ENCODE peak calls at places on chromosomes 4 and X, in seven cellular contexts. One of them, this sample, is unnamed.

GRCh38 chr4:5435201-5435600 is 273.2 kb downstream of the EVC2 start:
- DNase-seq in effector memory CD4-positive, alpha-beta T cell: no peak
- DNase-seq in H9: no peak
- DNase-seq in colonic mucosa: no peak
- DNase-seq in activated CD4-positive, alpha-beta T cell treated with anti-CD3 and anti-CD28 coated beads, Interleukin-2, amount 10 ng/mL, durations not matched to agents 7 days and 5 days: no peak
- DNase-seq in T-helper 17 cell: no peak
- DNase-seq in NCI-H1105: no peak
- DNase-seq in this sample: no peak

GRCh38 chr4:182826391-182826790 is 90.8 kb downstream of the DCTD start:
- DNase-seq in effector memory CD4-positive, alpha-beta T cell: no peak
- DNase-seq in H9: no peak
- DNase-seq in colonic mucosa: no peak
- DNase-seq in activated CD4-positive, alpha-beta T cell treated with anti-CD3 and anti-CD28 coated beads, Interleukin-2, amount 10 ng/mL, durations not matched to agents 7 days and 5 days: peak
- DNase-seq in T-helper 17 cell: no peak
- DNase-seq in NCI-H1105: no peak
- DNase-seq in this sample: no peak

GRCh38 chrX:141641138-141641537 is 51.6 kb downstream of the SPANXA2 start:
- DNase-seq in effector memory CD4-positive, alpha-beta T cell: no peak
- DNase-seq in H9: no peak
- DNase-seq in colonic mucosa: no peak
- DNase-seq in activated CD4-positive, alpha-beta T cell treated with anti-CD3 and anti-CD28 coated beads, Interleukin-2, amount 10 ng/mL, durations not matched to agents 7 days and 5 days: no peak
- DNase-seq in T-helper 17 cell: no peak
- DNase-seq in NCI-H1105: no peak
- DNase-seq in this sample: no peak

GRCh38 chr4:105994841-105995240 is 99.6 kb downstream of the NPNT start:
- DNase-seq in effector memory CD4-positive, alpha-beta T cell: no peak
- DNase-seq in H9: no peak
- DNase-seq in colonic mucosa: no peak
- DNase-seq in activated CD4-positive, alpha-beta T cell treated with anti-CD3 and anti-CD28 coated beads, Interleukin-2, amount 10 ng/mL, durations not matched to agents 7 days and 5 days: no peak
- DNase-seq in T-helper 17 cell: no peak
- DNase-seq in NCI-H1105: no peak
- DNase-seq in this sample: no peak

GRCh38 chr4:911221-911751 is 20.8 kb downstream of the GAK start:
- DNase-seq in effector memory CD4-positive, alpha-beta T cell: no peak
- DNase-seq in H9: no peak
- DNase-seq in colonic mucosa: no peak
- DNase-seq in activated CD4-positive, alpha-beta T cell treated with anti-CD3 and anti-CD28 coated beads, Interleukin-2, amount 10 ng/mL, durations not matched to agents 7 days and 5 days: no peak
- DNase-seq in T-helper 17 cell: no peak
- DNase-seq in NCI-H1105: no peak
- DNase-seq in this sample: no peak

GRCh38 chr4:128528793-128529553 is 241.4 kb upstream of the PGRMC2 start:
- DNase-seq in effector memory CD4-positive, alpha-beta T cell: no peak
- DNase-seq in H9: peak
- DNase-seq in colonic mucosa: no peak
- DNase-seq in activated CD4-positive, alpha-beta T cell treated with anti-CD3 and anti-CD28 coated beads, Interleukin-2, amount 10 ng/mL, durations not matched to agents 7 days and 5 days: no peak
- DNase-seq in T-helper 17 cell: no peak
- DNase-seq in NCI-H1105: no peak
- DNase-seq in this sample: peak

GRCh38 chr4:98623126-98623802 is 35.1 kb downstream of the TSPAN5 start:
- DNase-seq in effector memory CD4-positive, alpha-beta T cell: no peak
- DNase-seq in H9: no peak
- DNase-seq in colonic mucosa: no peak
- DNase-seq in activated CD4-positive, alpha-beta T cell treated with anti-CD3 and anti-CD28 coated beads, Interleukin-2, amount 10 ng/mL, durations not matched to agents 7 days and 5 days: no peak
- DNase-seq in T-helper 17 cell: no peak
- DNase-seq in NCI-H1105: no peak
- DNase-seq in this sample: no peak

GRCh38 chrX:39613508-39613921 is 484.2 kb downstream of the BCOR start:
- DNase-seq in effector memory CD4-positive, alpha-beta T cell: no peak
- DNase-seq in H9: peak
- DNase-seq in colonic mucosa: peak
- DNase-seq in activated CD4-positive, alpha-beta T cell treated with anti-CD3 and anti-CD28 coated beads, Interleukin-2, amount 10 ng/mL, durations not matched to agents 7 days and 5 days: peak
- DNase-seq in T-helper 17 cell: no peak
- DNase-seq in NCI-H1105: peak
- DNase-seq in this sample: no peak

GRCh38 chrX:134542485-134542884 is 82.5 kb downstream of the HPRT1 start:
- DNase-seq in effector memory CD4-positive, alpha-beta T cell: no peak
- DNase-seq in H9: no peak
- DNase-seq in colonic mucosa: no peak
- DNase-seq in activated CD4-positive, alpha-beta T cell treated with anti-CD3 and anti-CD28 coated beads, Interleukin-2, amount 10 ng/mL, durations not matched to agents 7 days and 5 days: no peak
- DNase-seq in T-helper 17 cell: no peak
- DNase-seq in NCI-H1105: peak
- DNase-seq in this sample: peak

GRCh38 chrX:21711126-21711847 is 46.6 kb downstream of the SMPX start:
- DNase-seq in effector memory CD4-positive, alpha-beta T cell: no peak
- DNase-seq in H9: no peak
- DNase-seq in colonic mucosa: no peak
- DNase-seq in activated CD4-positive, alpha-beta T cell treated with anti-CD3 and anti-CD28 coated beads, Interleukin-2, amount 10 ng/mL, durations not matched to agents 7 days and 5 days: no peak
- DNase-seq in T-helper 17 cell: no peak
- DNase-seq in NCI-H1105: no peak
- DNase-seq in this sample: no peak

GRCh38 chr4:58411904-58412303 is 1301.7 kb upstream of the IGFBP7 start:
- DNase-seq in effector memory CD4-positive, alpha-beta T cell: no peak
- DNase-seq in H9: no peak
- DNase-seq in colonic mucosa: no peak
- DNase-seq in activated CD4-positive, alpha-beta T cell treated with anti-CD3 and anti-CD28 coated beads, Interleukin-2, amount 10 ng/mL, durations not matched to agents 7 days and 5 days: no peak
- DNase-seq in T-helper 17 cell: no peak
- DNase-seq in NCI-H1105: no peak
- DNase-seq in this sample: no peak

GRCh38 chrX:22116585-22117546 is 84.7 kb downstream of the PHEX start:
- DNase-seq in effector memory CD4-positive, alpha-beta T cell: no peak
- DNase-seq in H9: no peak
- DNase-seq in colonic mucosa: no peak
- DNase-seq in activated CD4-positive, alpha-beta T cell treated with anti-CD3 and anti-CD28 coated beads, Interleukin-2, amount 10 ng/mL, durations not matched to agents 7 days and 5 days: no peak
- DNase-seq in T-helper 17 cell: no peak
- DNase-seq in NCI-H1105: no peak
- DNase-seq in this sample: no peak

GRCh38 chrX:129651756-129652564 is 2.8 kb downstream of the APLN start:
- DNase-seq in effector memory CD4-positive, alpha-beta T cell: no peak
- DNase-seq in H9: peak
- DNase-seq in colonic mucosa: no peak
- DNase-seq in activated CD4-positive, alpha-beta T cell treated with anti-CD3 and anti-CD28 coated beads, Interleukin-2, amount 10 ng/mL, durations not matched to agents 7 days and 5 days: no peak
- DNase-seq in T-helper 17 cell: no peak
- DNase-seq in NCI-H1105: no peak
- DNase-seq in this sample: no peak

GRCh38 chrX:21745756-21746155 is 12.2 kb downstream of the SMPX start:
- DNase-seq in effector memory CD4-positive, alpha-beta T cell: no peak
- DNase-seq in H9: no peak
- DNase-seq in colonic mucosa: peak
- DNase-seq in activated CD4-positive, alpha-beta T cell treated with anti-CD3 and anti-CD28 coated beads, Interleukin-2, amount 10 ng/mL, durations not matched to agents 7 days and 5 days: peak
- DNase-seq in T-helper 17 cell: no peak
- DNase-seq in NCI-H1105: no peak
- DNase-seq in this sample: no peak

GRCh38 chr4:109155682-109156243 is 146.7 kb downstream of the COL25A1 start:
- DNase-seq in effector memory CD4-positive, alpha-beta T cell: no peak
- DNase-seq in H9: no peak
- DNase-seq in colonic mucosa: no peak
- DNase-seq in activated CD4-positive, alpha-beta T cell treated with anti-CD3 and anti-CD28 coated beads, Interleukin-2, amount 10 ng/mL, durations not matched to agents 7 days and 5 days: no peak
- DNase-seq in T-helper 17 cell: no peak
- DNase-seq in NCI-H1105: no peak
- DNase-seq in this sample: peak

GRCh38 chr4:111639876-111640275 is 505.4 kb upstream of the FAM241A start:
- DNase-seq in effector memory CD4-positive, alpha-beta T cell: no peak
- DNase-seq in H9: no peak
- DNase-seq in colonic mucosa: no peak
- DNase-seq in activated CD4-positive, alpha-beta T cell treated with anti-CD3 and anti-CD28 coated beads, Interleukin-2, amount 10 ng/mL, durations not matched to agents 7 days and 5 days: no peak
- DNase-seq in T-helper 17 cell: no peak
- DNase-seq in NCI-H1105: no peak
- DNase-seq in this sample: no peak

GRCh38 chr4:153265311-153266047 is 61.2 kb downstream of the TRIM2 start:
- DNase-seq in effector memory CD4-positive, alpha-beta T cell: no peak
- DNase-seq in H9: no peak
- DNase-seq in colonic mucosa: no peak
- DNase-seq in activated CD4-positive, alpha-beta T cell treated with anti-CD3 and anti-CD28 coated beads, Interleukin-2, amount 10 ng/mL, durations not matched to agents 7 days and 5 days: no peak
- DNase-seq in T-helper 17 cell: no peak
- DNase-seq in NCI-H1105: no peak
- DNase-seq in this sample: no peak

GRCh38 chr4:130722370-130722769 is 1626.4 kb downstream of the C4orf33 start:
- DNase-seq in effector memory CD4-positive, alpha-beta T cell: no peak
- DNase-seq in H9: no peak
- DNase-seq in colonic mucosa: no peak
- DNase-seq in activated CD4-positive, alpha-beta T cell treated with anti-CD3 and anti-CD28 coated beads, Interleukin-2, amount 10 ng/mL, durations not matched to agents 7 days and 5 days: no peak
- DNase-seq in T-helper 17 cell: no peak
- DNase-seq in NCI-H1105: no peak
- DNase-seq in this sample: no peak

GRCh38 chrX:1011632-1012283 is 200.7 kb downstream of the CRLF2 start:
- DNase-seq in effector memory CD4-positive, alpha-beta T cell: no peak
- DNase-seq in H9: no peak
- DNase-seq in colonic mucosa: no peak
- DNase-seq in activated CD4-positive, alpha-beta T cell treated with anti-CD3 and anti-CD28 coated beads, Interleukin-2, amount 10 ng/mL, durations not matched to agents 7 days and 5 days: peak
- DNase-seq in T-helper 17 cell: no peak
- DNase-seq in NCI-H1105: no peak
- DNase-seq in this sample: no peak

GRCh38 chrX:40871385-40872082 is 136.2 kb upstream of the MED14 start:
- DNase-seq in effector memory CD4-positive, alpha-beta T cell: no peak
- DNase-seq in H9: no peak
- DNase-seq in colonic mucosa: no peak
- DNase-seq in activated CD4-positive, alpha-beta T cell treated with anti-CD3 and anti-CD28 coated beads, Interleukin-2, amount 10 ng/mL, durations not matched to agents 7 days and 5 days: no peak
- DNase-seq in T-helper 17 cell: no peak
- DNase-seq in NCI-H1105: no peak
- DNase-seq in this sample: no peak

GRCh38 chrX:41909068-41909467 is 14.3 kb downstream of the CASK start:
- DNase-seq in effector memory CD4-positive, alpha-beta T cell: no peak
- DNase-seq in H9: no peak
- DNase-seq in colonic mucosa: no peak
- DNase-seq in activated CD4-positive, alpha-beta T cell treated with anti-CD3 and anti-CD28 coated beads, Interleukin-2, amount 10 ng/mL, durations not matched to agents 7 days and 5 days: peak
- DNase-seq in T-helper 17 cell: no peak
- DNase-seq in NCI-H1105: no peak
- DNase-seq in this sample: no peak

GRCh38 chr4:80393246-80393969 is 57.9 kb downstream of the CFAP299 start:
- DNase-seq in effector memory CD4-positive, alpha-beta T cell: no peak
- DNase-seq in H9: no peak
- DNase-seq in colonic mucosa: no peak
- DNase-seq in activated CD4-positive, alpha-beta T cell treated with anti-CD3 and anti-CD28 coated beads, Interleukin-2, amount 10 ng/mL, durations not matched to agents 7 days and 5 days: no peak
- DNase-seq in T-helper 17 cell: no peak
- DNase-seq in NCI-H1105: no peak
- DNase-seq in this sample: peak

GRCh38 chrX:47321386-47321785 is 49.0 kb upstream of the ZNF157 start:
- DNase-seq in effector memory CD4-positive, alpha-beta T cell: no peak
- DNase-seq in H9: peak
- DNase-seq in colonic mucosa: no peak
- DNase-seq in activated CD4-positive, alpha-beta T cell treated with anti-CD3 and anti-CD28 coated beads, Interleukin-2, amount 10 ng/mL, durations not matched to agents 7 days and 5 days: no peak
- DNase-seq in T-helper 17 cell: no peak
- DNase-seq in NCI-H1105: no peak
- DNase-seq in this sample: peak

This sample was measured in fibroblast of the conjunctiva.